ENCODE peak calls at places on chromosome 14, in ten cellular contexts. L is K562, K is GM23338, Z is suprapubic skin, U is spleen, W is GM12878, I is stomach, C is sigmoid colon, V is GM12892, Y is endothelial cell of umbilical vein. B is an unnamed sample.

GRCh38 chr14:22780941-22781605 is 14.6 kb downstream of the OXA1L start:
- DNase-seq in L (no peak), K (no peak), Z (no peak), U (no peak), W (no peak), I (no peak), C (no peak), V (no peak), Y (no peak), B (no peak)

GRCh38 chr14:73457050-73457934 is 1.1 kb downstream of the NUMB start:
- DNase-seq in L (no peak), K (peak; percentile 66), Z (peak; percentile 80), U (peak; percentile 88), W (no peak), I (peak; percentile 45), C (peak; percentile 80), V (no peak), Y (peak; percentile 43), B (peak; percentile 16)

GRCh38 chr14:39469094-39469710 is 37.0 kb upstream of the FBXO33 start:
- DNase-seq in L (no peak), K (peak; percentile 73), Z (no peak), U (no peak), W (no peak), I (no peak), C (no peak), V (no peak), Y (peak; percentile 11), B (no peak)

GRCh38 chr14:91374897-91375747 is 42.5 kb downstream of the CCDC88C start:
- DNase-seq in L (no peak), K (peak; percentile 74), Z (no peak), U (no peak), W (no peak), I (peak; percentile 76), C (no peak), V (no peak), Y (no peak), B (peak; percentile 52)

GRCh38 chr14:61564623-61565091 is 130.7 kb upstream of the HIF1A start:
- DNase-seq in L (peak; percentile 44), K (peak; percentile 17), Z (no peak), U (no peak), W (no peak), I (no peak), C (no peak), V (no peak), Y (peak; percentile 70), B (no peak)

GRCh38 chr14:23008836-23009235 is 1.1 kb downstream of the C14orf93 start:
- DNase-seq in L (no peak), K (no peak), Z (no peak), U (no peak), W (no peak), I (no peak), C (no peak), V (no peak), Y (no peak), B (no peak)

GRCh38 chr14:70265422-70265821 is 76.7 kb upstream of the SLC8A3 start:
- DNase-seq in L (no peak), K (no peak), Z (no peak), U (no peak), W (no peak), I (no peak), C (no peak), V (no peak), Y (no peak), B (no peak)

GRCh38 chr14:20873370-20874177 is 17.6 kb upstream of the RNASE3 start:
- DNase-seq in L (peak; percentile 53), K (peak; percentile 97), Z (peak; percentile 91), U (peak; percentile 95), W (no peak), I (peak; percentile 85), C (peak; percentile 84), V (peak; percentile 33), Y (peak; percentile 73), B (peak; percentile 27)

GRCh38 chr14:106877527-106877926 is 1351.1 kb downstream of the TMEM121 start:
- DNase-seq in L (no peak), K (no peak), Z (no peak), U (no peak), W (no peak), I (no peak), C (no peak), V (no peak), Y (no peak), B (no peak)

GRCh38 chr14:55746533-55746932 is 166.5 kb downstream of the KTN1 start:
- DNase-seq in L (no peak), K (no peak), Z (no peak), U (no peak), W (no peak), I (no peak), C (no peak), V (no peak), Y (no peak), B (no peak)

GRCh38 chr14:69571879-69572633 is 2.6 kb downstream of the CCDC177 start:
- DNase-seq in L (peak; percentile 18), K (peak; percentile 78), Z (no peak), U (no peak), W (no peak), I (peak; percentile 32), C (no peak), V (no peak), Y (no peak), B (no peak)

GRCh38 chr14:93936245-93936644 is 9.1 kb downstream of the FAM181A start:
- DNase-seq in L (peak; percentile 15), K (peak; percentile 82), Z (no peak), U (no peak), W (no peak), I (no peak), C (no peak), V (no peak), Y (no peak), B (no peak)

GRCh38 chr14:36646664-36647416 is 14.8 kb upstream of the PAX9 start:
- DNase-seq in L (no peak), K (peak; percentile 67), Z (no peak), U (no peak), W (no peak), I (no peak), C (no peak), V (no peak), Y (no peak), B (no peak)

GRCh38 chr14:70952485-70952884 is 45.2 kb downstream of the PCNX1 start:
- DNase-seq in L (no peak), K (no peak), Z (no peak), U (no peak), W (no peak), I (no peak), C (no peak), V (no peak), Y (no peak), B (no peak)

GRCh38 chr14:49634547-49635334 is at the start of gene DNAAF2:
- DNase-seq in L (peak; percentile 49), K (peak; percentile 84), Z (peak; percentile 84), U (peak; percentile 96), W (no peak), I (peak; percentile 63), C (peak; percentile 80), V (peak; percentile 34), Y (peak; percentile 80), B (peak; percentile 58)

GRCh38 chr14:87186745-87187144 is 806.2 kb downstream of the GALC start:
- DNase-seq in L (no peak), K (peak; percentile 86), Z (no peak), U (no peak), W (no peak), I (no peak), C (no peak), V (no peak), Y (no peak), B (no peak)

GRCh38 chr14:59306775-59307174 is 118.3 kb downstream of the DAAM1 start:
- DNase-seq in L (no peak), K (no peak), Z (no peak), U (no peak), W (no peak), I (no peak), C (no peak), V (no peak), Y (peak; percentile 90), B (no peak)

GRCh38 chr14:103625361-103626095 is 3.5 kb upstream of the KLC1 start:
- DNase-seq in L (no peak), K (no peak), Z (no peak), U (peak; percentile 80), W (no peak), I (no peak), C (no peak), V (no peak), Y (no peak), B (no peak)
- TF ChIP-seq POLR2AphosphoS5 in L (no peak), K (no peak), Z (no peak), U (no peak), W (no peak), I (no peak), C (no peak), V (no peak), Y (no peak), B (no peak)

DNA sequence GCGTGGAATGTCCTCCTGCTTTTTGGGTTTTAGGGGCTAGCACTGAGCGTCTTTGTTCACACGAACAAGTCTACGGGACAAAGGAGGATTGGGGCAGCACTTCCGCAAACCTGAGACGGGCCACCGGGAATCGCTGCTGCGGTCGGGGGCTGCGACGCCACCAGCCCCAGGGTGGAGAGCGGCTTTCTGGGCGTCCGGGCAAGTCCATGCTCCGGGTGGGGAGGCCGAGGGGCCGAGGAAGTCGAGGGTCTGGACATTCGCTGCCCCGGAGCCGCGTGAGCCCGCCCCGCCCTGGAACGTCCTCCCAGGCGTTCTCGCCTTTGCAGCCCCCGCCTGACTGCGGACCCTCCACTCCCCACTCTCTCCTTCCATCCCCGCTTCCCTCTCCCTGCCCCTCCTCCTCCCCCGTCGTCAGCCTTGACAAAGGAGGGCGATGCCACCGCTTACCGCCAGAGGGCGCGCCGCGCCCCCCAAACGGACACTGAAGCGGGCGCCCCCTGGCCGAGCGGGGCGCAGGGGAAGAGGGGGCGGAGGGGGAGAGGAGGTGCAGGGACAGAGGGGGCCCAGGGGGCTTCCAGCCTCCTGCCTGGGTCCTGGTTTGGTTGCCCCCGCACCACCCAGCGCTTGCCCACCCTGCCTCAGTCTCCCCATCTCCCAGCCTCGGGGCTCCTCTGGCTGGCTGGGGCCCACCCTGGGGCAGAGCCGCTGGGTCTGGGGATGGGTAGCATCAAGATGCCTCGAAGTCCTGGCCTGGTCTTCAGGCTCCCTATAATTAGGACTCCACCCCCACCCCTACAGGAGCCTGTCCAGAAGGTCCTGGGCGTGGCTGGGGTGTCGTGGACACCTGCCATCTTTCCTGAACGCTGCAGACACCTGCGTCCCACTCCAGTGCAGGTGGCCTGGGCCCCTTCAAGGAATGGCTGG is 39.1 kb upstream of the INF2 start:
- DNase-seq in L (peak; percentile 80), K (peak; percentile 91), Z (no peak), U (peak; percentile 91), W (no peak), I (peak; percentile 69), C (peak; percentile 81), V (peak; percentile 92), Y (peak; percentile 66), B (peak; percentile 36)
- TF ChIP-seq POLR2AphosphoS5 in L (no peak), K (no peak), Z (no peak), U (peak; percentile 75), W (no peak), I (peak; percentile 25), C (no peak), V (no peak), Y (no peak), B (no peak)

GRCh38 chr14:99758121-99758871 is 34.9 kb upstream of the EML1 start:
- DNase-seq in L (no peak), K (peak; percentile 74), Z (no peak), U (no peak), W (no peak), I (no peak), C (peak; percentile 72), V (no peak), Y (peak; percentile 84), B (no peak)
- TF ChIP-seq POLR2AphosphoS5 in L (no peak), K (no peak), Z (no peak), U (no peak), W (no peak), I (peak; percentile 41), C (peak; percentile 73), V (no peak), Y (peak; percentile 78), B (no peak)

GRCh38 chr14:92492261-92492660 is 21.3 kb upstream of the RIN3 start:
- DNase-seq in L (no peak), K (no peak), Z (no peak), U (peak; percentile 56), W (no peak), I (no peak), C (no peak), V (no peak), Y (no peak), B (no peak)
- TF ChIP-seq POLR2AphosphoS5 in L (no peak), K (no peak), Z (no peak), U (no peak), W (no peak), I (no peak), C (peak; percentile 24), V (no peak), Y (no peak), B (no peak)

B was measured in prostate gland.